ENCODE peak calls at places on chromosomes 2 and 18, in four cellular contexts. V is GM06990, A is lower lobe of right lung, B is neural crest cell. X is an unnamed sample.

GRCh38 chr2:95569170-95569569 is 22.6 kb upstream of the TRIM43 start:
- DNase-seq in V (no peak), B (no peak), A (no peak), X (no peak)

GRCh38 chr2:84160461-84160860 is 298.6 kb downstream of the SUCLG1 start:
- DNase-seq in A (no peak), B (no peak), V (no peak), X (no peak)

GRCh38 chr2:181306785-181307184 is 150.4 kb upstream of the ITGA4 start:
- DNase-seq in B (no peak), A (no peak), V (peak; percentile 73), X (no peak)

GRCh38 chr2:23411752-23412431 is 26.9 kb downstream of the KLHL29 start:
- DNase-seq in A (no peak), B (no peak), V (no peak), X (no peak)

GRCh38 chr2:166233244-166233643 is 105.4 kb upstream of the SCN1A start:
- DNase-seq in B (no peak), A (no peak), V (no peak), X (no peak)

GRCh38 chr2:222683805-222684204 is 12.3 kb downstream of the MOGAT1 start:
- DNase-seq in V (no peak), B (no peak), A (no peak), X (no peak)

GRCh38 chr2:106843001-106843909 is 42.7 kb downstream of the ST6GAL2 start:
- DNase-seq in A (no peak), V (no peak), B (no peak), X (no peak)

GRCh38 chr2:212897296-212897695 is 254.1 kb downstream of the IKZF2 start:
- DNase-seq in V (no peak), A (no peak), B (no peak), X (no peak)

GRCh38 chr18:57674891-57675290 is 53.3 kb upstream of the NARS1 start:
- DNase-seq in B (no peak), A (no peak), V (no peak), X (no peak)

GRCh38 chr2:49913025-49913424 is 758.7 kb upstream of the FSHR start:
- DNase-seq in V (no peak), B (no peak), A (no peak), X (no peak)

GRCh38 chr2:100036020-100036419 is 106.4 kb downstream of the AFF3 start:
- DNase-seq in V (no peak), A (no peak), B (no peak), X (no peak)

GRCh38 chr18:54127759-54128378 is 96.6 kb downstream of the MBD2 start:
- DNase-seq in V (no peak), B (peak; percentile 48), A (no peak), X (peak; percentile 61)

GRCh38 chr18:765764-766549 is 46.1 kb downstream of the YES1 start:
- DNase-seq in V (no peak), B (no peak), A (no peak), X (peak; percentile 73)

GRCh38 chr2:68185541-68186164 is 28.0 kb downstream of the PNO1 start:
- DNase-seq in A (peak; percentile 57), B (peak; percentile 56), V (peak; percentile 32), X (no peak)

GRCh38 chr2:109537565-109538221 is 76.1 kb downstream of the SEPTIN10 start:
- DNase-seq in V (no peak), B (no peak), A (no peak), X (no peak)

GRCh38 chr18:77657651-77658308 is 408.1 kb downstream of the GALR1 start:
- DNase-seq in V (no peak), B (no peak), A (no peak), X (no peak)

DNA sequence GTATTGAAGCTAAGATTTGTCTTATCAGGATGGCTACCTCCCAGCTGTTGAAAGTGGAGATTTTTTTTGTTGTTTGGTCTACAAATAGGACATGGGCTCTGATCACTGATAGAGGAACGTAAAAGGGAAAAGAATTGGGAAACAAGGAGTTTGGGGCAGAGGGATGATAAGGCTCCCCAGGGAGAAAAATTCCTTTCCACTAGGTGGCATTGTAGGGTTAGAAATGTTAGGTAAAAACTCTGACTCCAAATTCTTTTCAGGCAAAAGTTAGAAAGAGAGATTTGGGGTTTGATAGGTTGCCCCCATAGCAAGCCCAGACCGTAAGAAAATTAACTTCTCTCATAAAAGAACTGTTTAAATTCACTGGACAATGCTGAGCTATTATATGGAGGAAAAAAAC is 19.8 kb downstream of the CMPK2 start:
- DNase-seq in B (no peak), V (no peak), A (no peak), X (no peak)
- TF ChIP-seq CTCF in B (no peak), V (no peak), A (no peak), X (no peak)

DNA sequence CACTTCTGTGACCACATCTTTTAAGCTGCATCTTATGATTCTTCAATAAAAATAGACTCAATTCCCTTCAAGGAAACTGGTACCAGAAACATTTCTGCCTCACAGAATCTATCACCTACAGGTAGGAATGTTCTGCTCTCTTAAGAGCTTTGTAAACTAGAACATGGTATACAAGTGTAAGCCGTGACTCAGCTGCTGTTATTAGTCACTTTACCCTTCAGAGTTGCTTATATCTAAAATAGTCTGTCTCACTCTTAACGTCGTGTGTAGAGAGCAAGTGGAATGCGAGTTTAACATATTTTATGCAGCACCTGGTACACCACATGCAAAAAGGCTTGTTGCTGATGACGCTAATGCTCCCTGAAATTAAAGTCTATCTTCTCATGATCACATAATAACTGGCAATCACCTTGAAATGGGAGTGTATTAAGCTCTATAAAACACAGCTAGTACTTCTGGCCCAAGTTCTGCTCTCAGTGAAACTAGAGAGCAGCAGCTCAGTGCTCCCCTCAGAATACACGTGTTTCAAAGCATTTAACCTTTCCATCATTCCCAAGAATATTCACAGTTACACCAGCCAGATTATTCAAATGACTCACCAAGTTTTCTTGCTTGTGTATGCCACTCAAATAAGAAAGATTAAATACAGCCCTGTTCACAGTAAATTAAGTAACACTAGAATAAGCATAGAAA is 420.0 kb downstream of the ZEB2 start:
- DNase-seq in V (no peak), A (no peak), B (no peak), X (no peak)
- TF ChIP-seq CTCF in V (no peak), A (peak; percentile 12), B (no peak), X (no peak)

DNA sequence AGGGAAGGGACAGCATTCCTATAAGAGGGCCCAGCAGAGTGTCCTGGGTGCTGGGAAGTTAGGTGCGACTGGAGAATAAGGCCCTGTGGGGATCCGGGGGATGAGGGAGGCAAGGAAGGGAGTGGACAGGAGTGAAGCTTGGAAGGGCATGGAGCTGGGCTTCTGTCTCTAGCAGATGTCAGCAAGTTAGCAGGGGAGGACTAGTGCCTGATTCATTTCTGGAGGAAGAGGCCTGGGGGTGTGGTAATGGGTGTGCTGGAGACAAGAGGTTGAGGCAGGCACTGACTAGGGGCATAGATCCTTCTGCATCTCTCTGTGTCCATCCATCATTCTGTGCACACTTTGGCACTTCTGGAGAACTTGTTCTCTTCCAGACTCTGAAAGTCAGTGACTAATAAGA is 134.7 kb downstream of the ACOXL start:
- DNase-seq in B (no peak), V (no peak), A (no peak), X (no peak)
- TF ChIP-seq CTCF in B (no peak), V (no peak), A (no peak), X (no peak)

GRCh38 chr2:46230115-46230571 is 67.1 kb upstream of the EPAS1 start:
- DNase-seq in B (no peak), V (peak; percentile 56), A (peak; percentile 61), X (no peak)
- TF ChIP-seq CTCF in B (no peak), V (peak; percentile 14), A (peak; percentile 28), X (peak; percentile 11)

DNA sequence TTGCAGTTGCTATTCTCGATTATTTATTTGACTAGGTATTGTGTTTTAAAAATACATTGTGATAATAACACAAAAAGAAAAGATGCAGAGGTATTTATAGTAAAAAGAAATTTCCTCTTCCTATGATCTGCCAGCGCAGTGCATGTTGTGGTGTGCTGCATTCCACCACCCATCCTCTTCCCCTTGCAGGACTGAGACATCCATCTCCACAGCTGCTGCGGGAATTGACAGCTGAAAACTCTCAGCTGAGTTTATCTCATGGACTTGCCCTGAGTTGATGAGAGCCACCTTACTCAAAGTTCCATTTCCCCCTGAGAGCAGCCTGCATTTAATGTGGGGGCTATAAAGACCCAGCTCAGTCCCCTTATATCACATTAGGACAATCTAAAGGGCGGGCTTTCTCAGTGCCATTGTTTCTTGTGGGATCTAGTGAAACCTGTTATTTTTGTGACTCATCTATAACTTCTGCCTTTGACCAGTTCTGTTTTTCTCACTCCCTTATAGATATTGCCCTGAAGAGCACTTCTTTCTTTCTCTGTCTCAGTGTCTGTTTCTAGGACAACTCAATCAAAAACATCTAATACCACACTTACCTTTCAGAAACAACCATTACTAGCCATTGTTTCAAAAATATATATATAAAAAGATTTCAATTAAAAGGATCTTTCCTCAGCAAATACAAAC is 698.5 kb downstream of the NR4A2 start:
- DNase-seq in B (no peak), A (no peak), V (peak; percentile 63), X (no peak)
- TF ChIP-seq CTCF in B (no peak), A (no peak), V (no peak), X (no peak)

GRCh38 chr2:235740821-235741220 is 247.0 kb downstream of the AGAP1 start:
- DNase-seq in A (no peak), B (no peak), V (no peak), X (no peak)
- TF ChIP-seq CTCF in A (no peak), B (peak; percentile 45), V (no peak), X (peak; percentile 38)

GRCh38 chr2:183250061-183250460 is 125.8 kb downstream of the NUP35 start:
- DNase-seq in B (no peak), V (no peak), A (no peak), X (no peak)

GRCh38 chr2:183253441-183254130 is 129.3 kb downstream of the NUP35 start:
- DNase-seq in V (no peak), A (no peak), B (no peak), X (no peak)

GRCh38 chr2:183250472-183250871 is 126.2 kb downstream of the NUP35 start:
- DNase-seq in B (no peak), V (no peak), A (no peak), X (no peak)

GRCh38 chr2:183244300-183244849 is 120.1 kb downstream of the NUP35 start:
- DNase-seq in V (no peak), B (no peak), A (no peak), X (no peak)

DNA sequence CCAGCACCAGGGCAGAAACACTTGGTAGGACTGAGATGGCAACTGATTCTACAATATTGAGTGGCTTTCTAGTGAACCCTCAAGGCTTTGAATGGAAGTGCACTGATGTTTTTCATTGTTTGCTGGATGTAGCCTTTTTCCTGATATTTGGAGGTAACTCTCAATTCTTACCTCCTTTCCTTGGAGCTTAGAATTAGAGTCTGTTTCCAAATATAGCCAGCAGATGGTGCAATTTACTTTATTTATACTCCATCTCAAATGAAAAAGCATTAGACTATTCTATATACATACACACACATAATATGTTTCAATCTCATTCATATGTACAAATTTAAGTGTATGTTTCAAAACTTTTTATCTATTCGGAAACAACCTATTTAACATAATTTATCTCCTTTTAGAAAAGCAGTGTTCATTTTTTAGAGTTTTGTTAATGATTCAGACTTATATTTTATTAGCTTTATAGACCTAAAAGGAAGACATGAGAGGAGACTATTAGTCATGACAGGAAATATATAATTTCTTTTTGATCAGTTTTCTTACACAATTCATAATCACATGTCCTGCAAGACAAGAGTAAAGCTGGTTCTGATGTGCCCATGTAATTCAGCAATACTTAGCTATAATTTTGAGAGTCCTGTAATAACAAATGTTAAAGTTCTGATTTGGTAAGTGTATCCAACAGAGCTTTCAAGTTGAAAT is 124.8 kb downstream of the NUP35 start:
- DNase-seq in A (no peak), B (no peak), V (peak; percentile 9), X (no peak)
- TF ChIP-seq CTCF in A (peak; percentile 49), B (peak; percentile 75), V (peak; percentile 26), X (peak; percentile 76)

DNA sequence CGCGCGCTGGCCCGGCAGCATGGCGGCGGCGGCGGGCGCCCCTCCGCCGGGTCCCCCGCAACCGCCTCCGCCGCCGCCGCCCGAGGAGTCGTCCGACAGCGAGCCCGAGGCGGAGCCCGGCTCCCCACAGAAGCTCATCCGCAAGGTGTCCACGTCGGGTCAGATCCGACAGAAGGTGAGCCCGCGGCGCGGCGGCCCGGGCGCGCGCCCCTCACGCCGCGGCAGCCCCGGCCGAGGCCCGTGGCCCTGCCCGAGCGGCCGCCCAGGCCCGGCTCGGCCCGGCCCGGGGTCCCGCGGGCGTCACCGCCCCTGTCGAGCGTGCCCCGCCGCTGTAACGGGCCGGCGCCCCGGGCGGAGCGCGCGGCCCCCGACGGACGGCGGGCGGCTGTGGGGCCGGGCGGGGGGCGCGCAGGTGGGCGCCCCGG is 218 bp downstream of the DGKD start:
- DNase-seq in V (no peak), B (no peak), A (no peak), X (no peak)
- TF ChIP-seq CTCF in V (no peak), B (no peak), A (no peak), X (no peak)

X was measured in D721Med.